ENCODE peak calls at places on chromosomes 5 and 9, in ten cellular contexts. W is nucleus accumbens; M is stimulated activated CD4-positive, alpha-beta T cell treated with anti-CD3 and anti-CD28 coated beads, Interleukin-2, amount 100 ng/mL, for 48 hours; N is MV-4-11; T is OCI-LY7; G is Peyer's patch; Q is HepG2; P is activated CD4-positive, alpha-beta T cell treated with anti-CD3 and anti-CD28 coated beads for 1 hour; B is head of caudate nucleus; E is HCT116. A is an unnamed sample.

GRCh38 chr5:107295914-107296313 is 374.8 kb downstream of the EFNA5 start:
- DNase-seq in W (no peak), M (no peak), N (no peak), T (no peak), G (no peak), Q (no peak), P (no peak), B (no peak), E (no peak), A (no peak)

GRCh38 chr5:77209495-77210090 is 887 bp upstream of the PDE8B start:
- DNase-seq in W (no peak), M (no peak), N (no peak), T (no peak), G (no peak), Q (no peak), P (no peak), B (peak; percentile 13), E (no peak), A (no peak)

GRCh38 chr5:98816574-98817222 is 43.2 kb downstream of the RGMB start:
- DNase-seq in W (no peak), M (no peak), N (no peak), T (no peak), G (no peak), Q (peak; percentile 10), P (no peak), B (no peak), E (no peak), A (no peak)

GRCh38 chr9:113343732-113344231 is 3.7 kb upstream of the WDR31 start:
- DNase-seq in W (peak; percentile 81), M (no peak), N (peak; percentile 87), T (no peak), G (peak; percentile 26), Q (peak; percentile 47), P (no peak), B (peak; percentile 92), E (no peak), A (peak; percentile 74)

GRCh38 chr5:60945760-60946253 is 802 bp downstream of the NDUFAF2 start:
- DNase-seq in W (no peak), M (no peak), N (no peak), T (no peak), G (peak; percentile 46), Q (peak; percentile 15), P (no peak), B (no peak), E (no peak), A (peak; percentile 62)

GRCh38 chr5:179370490-179371122 is 25.3 kb upstream of the ADAMTS2 start:
- DNase-seq in W (no peak), M (no peak), N (no peak), T (no peak), G (no peak), Q (no peak), P (no peak), B (peak; percentile 65), E (no peak), A (no peak)

GRCh38 chr5:32767948-32768427 is 56.9 kb downstream of the NPR3 start:
- DNase-seq in W (no peak), M (no peak), N (peak; percentile 63), T (no peak), G (no peak), Q (peak; percentile 80), P (no peak), B (no peak), E (peak; percentile 54), A (peak; percentile 100)

GRCh38 chr5:107364443-107365096 is 306.2 kb downstream of the EFNA5 start:
- DNase-seq in W (no peak), M (no peak), N (no peak), T (no peak), G (no peak), Q (no peak), P (no peak), B (no peak), E (no peak), A (no peak)

GRCh38 chr5:103452666-103453065 is 109.9 kb downstream of the NUDT12 start:
- DNase-seq in W (no peak), M (no peak), N (no peak), T (no peak), G (no peak), Q (no peak), P (no peak), B (no peak), E (no peak), A (peak; percentile 16)

GRCh38 chr5:109823597-109823996 is 133.9 kb downstream of the MAN2A1 start:
- DNase-seq in W (no peak), M (no peak), N (no peak), T (no peak), G (no peak), Q (no peak), P (no peak), B (no peak), E (no peak), A (peak; percentile 56)

GRCh38 chr5:120740989-120741388 is 276.9 kb downstream of the PRR16 start:
- DNase-seq in W (no peak), M (no peak), N (no peak), T (no peak), G (no peak), Q (no peak), P (no peak), B (no peak), E (no peak), A (no peak)

GRCh38 chr9:124258765-124259272 is 1.1 kb downstream of the NEK6 start:
- DNase-seq in W (no peak), M (no peak), N (no peak), T (no peak), G (no peak), Q (peak; percentile 23), P (no peak), B (no peak), E (no peak), A (no peak)